ENCODE peak calls at places on chromosome 12, in ten cellular contexts. F is naive thymus-derived CD8-positive, alpha-beta T cell; N is AG09319; W is PC-9; K is astrocyte of the cerebellum; S is CD8-positive, alpha-beta memory T cell; I is nephron progenitor cell; D is PC-3; T is NCI-H2029; A is HCEC 1CT. H is an unnamed sample.

GRCh38 chr12:59374783-59375182 is 221.0 kb upstream of the SLC16A7 start:
- DNase-seq in I (no peak), D (no peak), S (no peak), A (no peak), F (no peak), T (no peak), K (no peak), N (no peak), W (no peak), H (no peak)

GRCh38 chr12:51672334-51672733 is 81.3 kb downstream of the SCN8A start:
- DNase-seq in D (no peak), T (no peak), W (no peak), A (peak; percentile 31), I (no peak), N (no peak), S (no peak), K (peak; percentile 1), F (no peak), H (no peak)

GRCh38 chr12:103401421-103401820 is 94.3 kb downstream of the C12orf42 start:
- DNase-seq in D (peak; percentile 84), A (no peak), N (no peak), K (no peak), S (no peak), T (no peak), I (no peak), W (peak; percentile 9), F (no peak), H (no peak)

GRCh38 chr12:4849024-4849594 is 60.6 kb upstream of the KCNA1 start:
- DNase-seq in D (peak; percentile 32), I (peak; percentile 25), K (peak; percentile 33), W (peak; percentile 17), A (peak; percentile 15), S (peak; percentile 25), N (no peak), T (peak; percentile 2), F (no peak), H (peak; percentile 26)

GRCh38 chr12:52774629-52775250 is 2.4 kb downstream of the KRT76 start:
- DNase-seq in A (no peak), K (no peak), N (no peak), I (no peak), D (peak; percentile 34), S (no peak), T (no peak), W (no peak), F (no peak), H (no peak)

GRCh38 chr12:56348776-56349175 is 10.1 kb downstream of the IL23A start:
- DNase-seq in D (no peak), K (no peak), F (no peak), W (no peak), A (no peak), T (no peak), S (no peak), I (no peak), N (no peak), H (no peak)

GRCh38 chr12:2646341-2646740 is 148.4 kb upstream of the FKBP4 start:
- DNase-seq in I (no peak), T (no peak), D (no peak), F (no peak), A (no peak), N (no peak), S (no peak), K (no peak), W (no peak), H (no peak)

GRCh38 chr12:27861428-27862167 is 81.6 kb upstream of the MANSC4 start:
- DNase-seq in K (no peak), S (no peak), N (no peak), D (no peak), T (no peak), A (peak; percentile 24), F (no peak), W (no peak), I (no peak), H (no peak)

GRCh38 chr12:120225200-120225558 is 24.3 kb upstream of the RPLP0 start:
- DNase-seq in W (no peak), F (no peak), T (no peak), N (no peak), S (no peak), K (no peak), D (no peak), I (no peak), A (no peak), H (no peak)

GRCh38 chr12:23885396-23885795 is 64.1 kb downstream of the SOX5 start:
- DNase-seq in D (no peak), I (no peak), N (no peak), F (no peak), W (no peak), A (no peak), S (no peak), T (no peak), K (no peak), H (no peak)

GRCh38 chr12:81976661-81977060 is 217.5 kb upstream of the PPFIA2 start:
- DNase-seq in S (no peak), I (no peak), F (no peak), D (no peak), K (no peak), A (no peak), T (no peak), W (no peak), N (no peak), H (no peak)

GRCh38 chr12:26425587-26426260 is 230.4 kb downstream of the SSPN start:
- DNase-seq in K (peak; percentile 26), N (no peak), D (no peak), I (no peak), F (no peak), T (no peak), S (no peak), A (no peak), W (no peak), H (no peak)

GRCh38 chr12:131990980-131991305 is 41.2 kb downstream of the EP400 start:
- DNase-seq in W (no peak), I (no peak), D (no peak), A (no peak), N (no peak), K (no peak), T (no peak), S (no peak), F (no peak), H (no peak)

GRCh38 chr12:5745251-5745888 is 199.7 kb downstream of the ANO2 start:
- DNase-seq in A (no peak), I (peak; percentile 85), W (peak; percentile 49), N (peak; percentile 4), F (peak; percentile 25), S (no peak), K (peak; percentile 9), D (peak; percentile 58), T (peak; percentile 9), H (peak; percentile 53)

GRCh38 chr12:9787340-9787737 is 26.6 kb upstream of the CD69 start:
- DNase-seq in I (no peak), S (no peak), N (no peak), D (no peak), F (no peak), K (peak; percentile 16), A (peak; percentile 53), T (no peak), W (no peak), H (no peak)

GRCh38 chr12:82638324-82638723 is 48.4 kb upstream of the TMTC2 start:
- DNase-seq in D (no peak), A (no peak), T (no peak), N (no peak), I (no peak), F (no peak), S (no peak), K (no peak), W (no peak), H (no peak)

GRCh38 chr12:109113661-109114321 is 2.6 kb upstream of the ACACB start:
- DNase-seq in K (no peak), D (no peak), S (no peak), I (no peak), A (no peak), F (no peak), N (no peak), T (no peak), W (no peak), H (no peak)

GRCh38 chr12:95083938-95084337 is 10.5 kb upstream of the NR2C1 start:
- DNase-seq in I (peak; percentile 12), A (peak; percentile 90), D (no peak), N (no peak), F (no peak), S (no peak), W (no peak), K (peak; percentile 84), T (no peak), H (no peak)

GRCh38 chr12:116484807-116485206 is 74.4 kb upstream of the MAP1LC3B2 start:
- DNase-seq in K (no peak), S (no peak), W (no peak), A (peak; percentile 20), T (no peak), D (no peak), F (no peak), N (no peak), I (no peak), H (no peak)

GRCh38 chr12:118979763-118980406 is 1.5 kb upstream of the SRRM4 start:
- DNase-seq in D (peak; percentile 70), A (no peak), F (no peak), N (no peak), I (peak; percentile 70), W (peak; percentile 18), K (no peak), S (no peak), T (peak; percentile 81), H (peak; percentile 84)

H was measured in NCI-H1694.